ENCODE peak calls at places on chromosomes 2 and 18, in five cellular contexts. F, L, S, A and Q are unnamed samples.

GRCh38 chr18:50649821-50650220 is 89.9 kb downstream of the MAPK4 start:
- DNase-seq in S (peak), L (peak), F (peak), A (no peak), Q (no peak)

GRCh38 chr18:9569178-9569577 is 45.2 kb downstream of the PPP4R1 start:
- DNase-seq in F (no peak), L (no peak), S (no peak), A (no peak), Q (no peak)

GRCh38 chr2:216666461-216667233 is 28.7 kb downstream of the IGFBP5 start:
- DNase-seq in S (peak), F (peak), A (peak), L (peak), Q (peak)

GRCh38 chr2:23380562-23381065 is 4.4 kb upstream of the KLHL29 start:
- DNase-seq in S (no peak), A (no peak), F (no peak), L (no peak), Q (peak)

GRCh38 chr18:32470136-32470712 is 458 bp downstream of the GAREM1 start:
- DNase-seq in A (peak), F (peak), S (peak), L (no peak), Q (peak)

GRCh38 chr2:26534865-26535662 is 57.1 kb upstream of the OTOF start:
- DNase-seq in A (no peak), L (no peak), F (no peak), S (no peak), Q (no peak)

GRCh38 chr2:101858910-101859309 is 132.8 kb upstream of the IL1R2 start:
- DNase-seq in A (no peak), F (no peak), L (no peak), S (no peak), Q (no peak)

GRCh38 chr2:190948671-190949070 is 65.3 kb downstream of the STAT1 start:
- DNase-seq in S (no peak), F (peak), A (no peak), L (no peak), Q (peak)

GRCh38 chr2:134216152-134216829 is 37.6 kb upstream of the MGAT5 start:
- DNase-seq in F (peak), S (no peak), L (no peak), A (no peak), Q (no peak)

GRCh38 chr18:22318745-22319407 is 98.8 kb downstream of the CTAGE1 start:
- DNase-seq in S (no peak), F (no peak), A (no peak), L (no peak), Q (no peak)

GRCh38 chr2:70987386-70987785 is 7.3 kb downstream of the TEX261 start:
- DNase-seq in L (no peak), F (no peak), A (peak), S (peak), Q (no peak)

GRCh38 chr18:74412106-74412880 is 44.8 kb downstream of the DIPK1C start:
- DNase-seq in L (no peak), S (no peak), A (no peak), F (no peak), Q (no peak)

DNA sequence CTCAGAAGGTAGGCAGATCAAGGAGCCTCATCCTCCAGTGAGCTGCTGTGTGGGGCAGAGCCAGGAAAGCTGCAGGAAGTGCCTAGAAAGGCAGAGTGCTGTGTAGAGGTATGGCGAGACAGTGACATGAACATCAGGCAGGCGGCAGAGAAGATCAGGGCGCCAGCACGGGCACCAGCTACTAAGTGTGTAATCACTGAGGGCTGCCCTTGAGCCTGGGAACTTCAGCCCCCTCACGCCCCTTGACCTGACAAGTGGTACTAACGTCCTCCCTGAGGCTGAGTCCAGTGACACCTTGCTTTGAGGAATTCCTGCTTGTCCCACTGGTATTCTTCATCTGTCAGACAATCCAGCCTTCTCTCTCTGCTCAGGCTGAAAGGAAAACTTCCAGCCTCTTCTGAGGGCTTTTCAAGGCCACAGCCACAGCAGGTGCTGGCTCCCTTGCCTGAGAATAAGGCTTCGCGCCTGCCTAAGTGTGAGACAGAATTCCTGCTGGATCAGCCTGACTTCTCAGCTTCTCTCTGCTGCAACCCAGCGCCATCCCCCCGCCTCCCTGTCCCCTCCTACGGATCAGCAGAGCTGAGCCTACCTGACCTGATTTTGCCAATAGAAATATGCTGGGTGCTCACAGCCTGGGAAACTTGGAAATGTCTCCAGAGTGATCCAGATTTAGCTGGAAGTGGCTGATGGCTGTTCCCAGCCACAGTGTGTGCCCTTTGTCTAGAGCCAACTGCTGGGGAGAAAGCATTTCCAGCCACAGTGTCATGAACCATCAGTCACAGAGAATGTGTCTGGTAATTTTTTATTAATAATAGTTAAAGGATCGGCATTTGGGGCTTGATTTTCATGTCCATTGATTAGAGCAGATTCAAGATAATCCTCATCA is 148.0 kb downstream of the SMAD7 start:
- DNase-seq in F (peak), S (peak), L (no peak), A (peak), Q (no peak)
- TF ChIP-seq POLR2A in F (no peak), S (no peak), L (no peak), A (no peak), Q (no peak)

DNA sequence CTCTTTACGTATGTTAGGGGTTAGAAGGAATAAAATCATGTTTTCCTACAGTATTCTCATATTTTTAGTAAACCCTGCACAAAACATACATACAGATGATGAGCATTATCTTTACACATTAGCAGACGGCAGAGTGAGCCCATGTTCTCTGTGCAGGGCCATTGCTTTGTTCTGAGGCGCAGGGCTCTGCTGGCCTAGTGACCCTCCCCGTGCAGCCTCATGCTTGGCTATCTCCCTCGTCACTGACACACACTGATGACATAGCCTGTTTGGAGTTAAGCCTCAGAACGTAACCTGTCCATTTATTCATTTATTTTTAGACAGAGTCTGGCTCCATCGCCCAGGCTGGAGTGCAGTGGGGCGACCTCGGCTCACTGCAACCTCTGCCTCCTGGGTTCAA is 115.9 kb upstream of the FOSL2 start:
- DNase-seq in L (no peak), F (no peak), S (no peak), A (no peak), Q (no peak)
- TF ChIP-seq POLR2A in L (no peak), F (no peak), S (no peak), A (no peak), Q (no peak)

GRCh38 chr2:232890896-232891601 is 21.0 kb downstream of the SNORC start:
- DNase-seq in L (no peak), F (peak), A (no peak), S (no peak), Q (no peak)
- TF ChIP-seq POLR2A in L (no peak), F (no peak), A (no peak), S (no peak), Q (no peak)

DNA sequence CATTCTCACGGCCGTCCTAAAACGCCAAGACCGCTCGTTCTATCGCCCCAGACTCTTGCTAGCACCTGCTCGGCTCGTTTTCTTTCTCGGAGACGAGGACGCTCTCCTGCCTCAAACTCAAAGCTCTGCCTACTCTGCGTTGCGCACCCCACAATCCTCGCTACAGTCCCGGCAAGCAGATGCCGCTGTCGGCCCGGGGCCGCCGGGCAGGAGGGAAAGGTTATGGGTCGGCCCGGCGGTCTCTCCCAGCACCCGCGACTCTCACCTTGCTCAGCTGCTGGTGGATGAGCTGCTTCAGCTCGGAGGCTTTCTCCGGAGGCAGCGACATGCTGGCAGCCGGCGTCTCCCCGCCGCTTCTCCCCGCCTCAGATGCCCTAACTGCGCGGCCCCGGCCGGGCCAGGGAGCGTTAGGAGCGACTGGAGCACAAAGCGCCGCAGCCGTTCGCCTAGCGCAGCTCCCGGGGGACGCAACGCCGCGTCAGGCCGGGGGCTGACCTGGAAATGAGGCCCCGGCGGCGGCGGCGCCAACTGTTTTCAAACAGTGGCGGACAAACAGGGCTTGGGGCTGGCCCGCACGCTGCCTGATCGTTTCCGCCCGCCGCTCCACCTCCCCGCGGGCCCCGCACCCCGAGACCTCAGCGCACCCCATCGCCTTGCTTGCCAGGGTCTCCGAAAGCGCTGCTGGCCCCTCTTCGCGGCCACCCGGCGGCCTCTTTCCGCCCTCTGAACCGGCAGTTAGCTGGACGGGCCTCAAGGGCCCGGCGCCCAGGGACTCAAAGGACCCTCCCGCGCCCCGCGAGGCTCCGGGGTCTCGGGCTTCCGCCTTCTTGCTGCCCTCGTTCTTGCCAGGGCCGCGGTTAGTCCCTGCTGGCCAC is at the start of the genes CEP76 and PSMG2:
- DNase-seq in L (peak), A (peak), S (peak), F (peak), Q (peak)
- TF ChIP-seq POLR2A in L (peak), A (peak), S (peak), F (peak), Q (peak)

GRCh38 chr2:231482806-231483391 is 18.6 kb upstream of the NCL start:
- DNase-seq in F (peak), A (peak), S (peak), L (peak), Q (peak)
- TF ChIP-seq POLR2A in F (no peak), A (no peak), S (no peak), L (no peak), Q (no peak)

GRCh38 chr2:88737385-88737784 is 45.9 kb downstream of the RPIA start:
- DNase-seq in A (no peak), L (no peak), S (no peak), F (no peak), Q (no peak)

GRCh38 chr2:88735133-88735532 is 43.7 kb downstream of the RPIA start:
- DNase-seq in A (no peak), L (no peak), S (no peak), F (no peak), Q (no peak)

GRCh38 chr2:88733155-88733902 is 41.9 kb downstream of the RPIA start:
- DNase-seq in A (no peak), S (no peak), F (no peak), L (no peak), Q (no peak)

GRCh38 chr2:88738271-88738670 is 46.8 kb downstream of the RPIA start:
- DNase-seq in L (no peak), F (no peak), S (no peak), A (no peak), Q (no peak)

DNA sequence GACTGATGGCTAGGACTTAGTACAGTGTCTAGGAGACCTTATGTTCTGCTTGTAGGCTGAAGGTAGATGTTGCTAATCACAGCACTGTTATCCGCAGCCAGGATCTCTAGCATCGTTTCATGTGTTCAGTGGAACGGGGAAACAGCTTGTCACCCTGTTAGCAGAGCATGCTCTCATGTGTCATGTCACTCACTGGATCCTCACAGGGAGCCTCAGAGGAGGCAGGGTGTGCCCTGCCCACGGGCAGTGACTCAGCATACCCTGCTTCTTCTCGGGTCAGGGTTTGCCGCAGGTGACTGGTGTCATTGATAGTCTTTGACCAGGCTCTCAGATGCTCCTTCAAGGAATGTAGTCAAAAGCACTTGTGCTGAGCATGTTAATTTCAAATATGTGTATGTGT is 44.4 kb downstream of the RPIA start:
- DNase-seq in A (no peak), S (no peak), F (no peak), L (no peak), Q (no peak)
- TF ChIP-seq POLR2A in A (no peak), S (no peak), F (no peak), L (no peak), Q (no peak)

GRCh38 chr2:226031078-226031937 is 631.8 kb downstream of the NYAP2 start:
- DNase-seq in F (peak), L (peak), A (peak), S (peak), Q (peak)
- TF ChIP-seq POLR2A in F (no peak), L (no peak), A (peak), S (peak), Q (no peak)